ENCODE peak calls at places on chromosomes 6 and 20, in five cellular contexts. One of them, this sample, is unnamed.

GRCh38 chr6:100228437-100229424 is 234.7 kb upstream of the MCHR2 start:
- DNase-seq in stimulated activated CD4-positive, alpha-beta T cell treated with anti-CD3 and anti-CD28 coated beads, Interleukin-12 subunit alpha, Interleukin-12 subunit beta, amount 100 ng/mL, for 48 hours: peak; percentile 13
- DNase-seq in activated naive CD4-positive, alpha-beta T cell treated with Interleukin-2 at 50 U/mL for 16 hours: peak; percentile 50
- DNase-seq in bronchial epithelial cell: peak; percentile 62
- DNase-seq in kidney glomerular epithelial cell: peak; percentile 39
- DNase-seq in this sample: peak; percentile 78

GRCh38 chr20:34112600-34113061 is 588 bp upstream of the EIF2S2 start:
- DNase-seq in bronchial epithelial cell: peak; percentile 25
- DNase-seq in activated naive CD4-positive, alpha-beta T cell treated with Interleukin-2 at 50 U/mL for 16 hours: no peak
- DNase-seq in kidney glomerular epithelial cell: no peak
- DNase-seq in stimulated activated CD4-positive, alpha-beta T cell treated with anti-CD3 and anti-CD28 coated beads, Interleukin-12 subunit alpha, Interleukin-12 subunit beta, amount 100 ng/mL, for 48 hours: no peak
- DNase-seq in this sample: no peak

GRCh38 chr20:51042064-51042463 is 19.2 kb upstream of the KCNG1 start:
- DNase-seq in stimulated activated CD4-positive, alpha-beta T cell treated with anti-CD3 and anti-CD28 coated beads, Interleukin-12 subunit alpha, Interleukin-12 subunit beta, amount 100 ng/mL, for 48 hours: no peak
- DNase-seq in kidney glomerular epithelial cell: no peak
- DNase-seq in bronchial epithelial cell: peak; percentile 69
- DNase-seq in activated naive CD4-positive, alpha-beta T cell treated with Interleukin-2 at 50 U/mL for 16 hours: no peak
- DNase-seq in this sample: peak; percentile 72

GRCh38 chr6:133202610-133203343 is 38.4 kb upstream of the EYA4 start:
- DNase-seq in stimulated activated CD4-positive, alpha-beta T cell treated with anti-CD3 and anti-CD28 coated beads, Interleukin-12 subunit alpha, Interleukin-12 subunit beta, amount 100 ng/mL, for 48 hours: no peak
- DNase-seq in activated naive CD4-positive, alpha-beta T cell treated with Interleukin-2 at 50 U/mL for 16 hours: no peak
- DNase-seq in bronchial epithelial cell: peak; percentile 45
- DNase-seq in kidney glomerular epithelial cell: peak; percentile 16
- DNase-seq in this sample: no peak

GRCh38 chr20:47741669-47742345 is 43.5 kb downstream of the SULF2 start:
- DNase-seq in kidney glomerular epithelial cell: no peak
- DNase-seq in activated naive CD4-positive, alpha-beta T cell treated with Interleukin-2 at 50 U/mL for 16 hours: no peak
- DNase-seq in bronchial epithelial cell: no peak
- DNase-seq in stimulated activated CD4-positive, alpha-beta T cell treated with anti-CD3 and anti-CD28 coated beads, Interleukin-12 subunit alpha, Interleukin-12 subunit beta, amount 100 ng/mL, for 48 hours: no peak
- DNase-seq in this sample: no peak

GRCh38 chr6:158797331-158798202 is 21.6 kb downstream of the EZR start:
- DNase-seq in stimulated activated CD4-positive, alpha-beta T cell treated with anti-CD3 and anti-CD28 coated beads, Interleukin-12 subunit alpha, Interleukin-12 subunit beta, amount 100 ng/mL, for 48 hours: no peak
- DNase-seq in bronchial epithelial cell: peak; percentile 72
- DNase-seq in kidney glomerular epithelial cell: no peak
- DNase-seq in activated naive CD4-positive, alpha-beta T cell treated with Interleukin-2 at 50 U/mL for 16 hours: no peak
- DNase-seq in this sample: no peak

GRCh38 chr20:19692685-19693119 is 65.4 kb upstream of the RIN2 start:
- DNase-seq in stimulated activated CD4-positive, alpha-beta T cell treated with anti-CD3 and anti-CD28 coated beads, Interleukin-12 subunit alpha, Interleukin-12 subunit beta, amount 100 ng/mL, for 48 hours: peak; percentile 22
- DNase-seq in activated naive CD4-positive, alpha-beta T cell treated with Interleukin-2 at 50 U/mL for 16 hours: peak; percentile 53
- DNase-seq in kidney glomerular epithelial cell: peak; percentile 46
- DNase-seq in bronchial epithelial cell: peak; percentile 57
- DNase-seq in this sample: peak; percentile 82

GRCh38 chr6:145148392-145149175 is 586.7 kb downstream of the EPM2A start:
- DNase-seq in activated naive CD4-positive, alpha-beta T cell treated with Interleukin-2 at 50 U/mL for 16 hours: no peak
- DNase-seq in stimulated activated CD4-positive, alpha-beta T cell treated with anti-CD3 and anti-CD28 coated beads, Interleukin-12 subunit alpha, Interleukin-12 subunit beta, amount 100 ng/mL, for 48 hours: no peak
- DNase-seq in bronchial epithelial cell: peak; percentile 92
- DNase-seq in kidney glomerular epithelial cell: peak; percentile 5
- DNase-seq in this sample: peak; percentile 91

GRCh38 chr6:39092124-39092523 is 22.9 kb downstream of the SAYSD1 start:
- DNase-seq in stimulated activated CD4-positive, alpha-beta T cell treated with anti-CD3 and anti-CD28 coated beads, Interleukin-12 subunit alpha, Interleukin-12 subunit beta, amount 100 ng/mL, for 48 hours: no peak
- DNase-seq in kidney glomerular epithelial cell: no peak
- DNase-seq in bronchial epithelial cell: no peak
- DNase-seq in activated naive CD4-positive, alpha-beta T cell treated with Interleukin-2 at 50 U/mL for 16 hours: no peak
- DNase-seq in this sample: peak; percentile 16

GRCh38 chr6:170265655-170266054 is 25.2 kb downstream of the DLL1 start:
- DNase-seq in bronchial epithelial cell: no peak
- DNase-seq in kidney glomerular epithelial cell: no peak
- DNase-seq in stimulated activated CD4-positive, alpha-beta T cell treated with anti-CD3 and anti-CD28 coated beads, Interleukin-12 subunit alpha, Interleukin-12 subunit beta, amount 100 ng/mL, for 48 hours: no peak
- DNase-seq in activated naive CD4-positive, alpha-beta T cell treated with Interleukin-2 at 50 U/mL for 16 hours: no peak
- DNase-seq in this sample: peak; percentile 7

GRCh38 chr6:80003841-80004198 is 629 bp upstream of the TTK start:
- DNase-seq in activated naive CD4-positive, alpha-beta T cell treated with Interleukin-2 at 50 U/mL for 16 hours: peak; percentile 35
- DNase-seq in stimulated activated CD4-positive, alpha-beta T cell treated with anti-CD3 and anti-CD28 coated beads, Interleukin-12 subunit alpha, Interleukin-12 subunit beta, amount 100 ng/mL, for 48 hours: no peak
- DNase-seq in kidney glomerular epithelial cell: no peak
- DNase-seq in bronchial epithelial cell: no peak
- DNase-seq in this sample: no peak

GRCh38 chr6:155890409-155890808 is 434.8 kb upstream of the NOX3 start:
- DNase-seq in stimulated activated CD4-positive, alpha-beta T cell treated with anti-CD3 and anti-CD28 coated beads, Interleukin-12 subunit alpha, Interleukin-12 subunit beta, amount 100 ng/mL, for 48 hours: no peak
- DNase-seq in bronchial epithelial cell: no peak
- DNase-seq in activated naive CD4-positive, alpha-beta T cell treated with Interleukin-2 at 50 U/mL for 16 hours: no peak
- DNase-seq in kidney glomerular epithelial cell: no peak
- DNase-seq in this sample: peak; percentile 20

GRCh38 chr6:7631466-7631865 is 41.5 kb downstream of the SNRNP48 start:
- DNase-seq in activated naive CD4-positive, alpha-beta T cell treated with Interleukin-2 at 50 U/mL for 16 hours: no peak
- DNase-seq in stimulated activated CD4-positive, alpha-beta T cell treated with anti-CD3 and anti-CD28 coated beads, Interleukin-12 subunit alpha, Interleukin-12 subunit beta, amount 100 ng/mL, for 48 hours: no peak
- DNase-seq in bronchial epithelial cell: no peak
- DNase-seq in kidney glomerular epithelial cell: no peak
- DNase-seq in this sample: no peak

GRCh38 chr6:89299451-89299850 is 15.6 kb downstream of the GABRR2 start:
- DNase-seq in bronchial epithelial cell: peak; percentile 9
- DNase-seq in kidney glomerular epithelial cell: no peak
- DNase-seq in activated naive CD4-positive, alpha-beta T cell treated with Interleukin-2 at 50 U/mL for 16 hours: no peak
- DNase-seq in stimulated activated CD4-positive, alpha-beta T cell treated with anti-CD3 and anti-CD28 coated beads, Interleukin-12 subunit alpha, Interleukin-12 subunit beta, amount 100 ng/mL, for 48 hours: no peak
- DNase-seq in this sample: peak; percentile 45

GRCh38 chr6:78867020-78867369 is 356 bp upstream of the IRAK1BP1 start:
- DNase-seq in bronchial epithelial cell: no peak
- DNase-seq in activated naive CD4-positive, alpha-beta T cell treated with Interleukin-2 at 50 U/mL for 16 hours: no peak
- DNase-seq in kidney glomerular epithelial cell: no peak
- DNase-seq in stimulated activated CD4-positive, alpha-beta T cell treated with anti-CD3 and anti-CD28 coated beads, Interleukin-12 subunit alpha, Interleukin-12 subunit beta, amount 100 ng/mL, for 48 hours: no peak
- DNase-seq in this sample: no peak

GRCh38 chr20:39090881-39091280 is 128.7 kb downstream of the DHX35 start:
- DNase-seq in bronchial epithelial cell: no peak
- DNase-seq in kidney glomerular epithelial cell: no peak
- DNase-seq in stimulated activated CD4-positive, alpha-beta T cell treated with anti-CD3 and anti-CD28 coated beads, Interleukin-12 subunit alpha, Interleukin-12 subunit beta, amount 100 ng/mL, for 48 hours: no peak
- DNase-seq in activated naive CD4-positive, alpha-beta T cell treated with Interleukin-2 at 50 U/mL for 16 hours: no peak
- DNase-seq in this sample: no peak

GRCh38 chr6:85408039-85408438 is 41.8 kb upstream of the NT5E start:
- DNase-seq in kidney glomerular epithelial cell: no peak
- DNase-seq in stimulated activated CD4-positive, alpha-beta T cell treated with anti-CD3 and anti-CD28 coated beads, Interleukin-12 subunit alpha, Interleukin-12 subunit beta, amount 100 ng/mL, for 48 hours: no peak
- DNase-seq in activated naive CD4-positive, alpha-beta T cell treated with Interleukin-2 at 50 U/mL for 16 hours: no peak
- DNase-seq in bronchial epithelial cell: no peak
- DNase-seq in this sample: no peak

GRCh38 chr20:51121272-51121671 is 98.4 kb upstream of the KCNG1 start:
- DNase-seq in bronchial epithelial cell: no peak
- DNase-seq in activated naive CD4-positive, alpha-beta T cell treated with Interleukin-2 at 50 U/mL for 16 hours: no peak
- DNase-seq in kidney glomerular epithelial cell: no peak
- DNase-seq in stimulated activated CD4-positive, alpha-beta T cell treated with anti-CD3 and anti-CD28 coated beads, Interleukin-12 subunit alpha, Interleukin-12 subunit beta, amount 100 ng/mL, for 48 hours: no peak
- DNase-seq in this sample: no peak

GRCh38 chr20:43736588-43737091 is 9.8 kb upstream of the GTSF1L start:
- DNase-seq in stimulated activated CD4-positive, alpha-beta T cell treated with anti-CD3 and anti-CD28 coated beads, Interleukin-12 subunit alpha, Interleukin-12 subunit beta, amount 100 ng/mL, for 48 hours: peak; percentile 51
- DNase-seq in kidney glomerular epithelial cell: no peak
- DNase-seq in bronchial epithelial cell: no peak
- DNase-seq in activated naive CD4-positive, alpha-beta T cell treated with Interleukin-2 at 50 U/mL for 16 hours: peak; percentile 10
- DNase-seq in this sample: no peak

GRCh38 chr20:32702706-32703425 is 29.1 kb upstream of the C20orf203 start:
- DNase-seq in activated naive CD4-positive, alpha-beta T cell treated with Interleukin-2 at 50 U/mL for 16 hours: no peak
- DNase-seq in kidney glomerular epithelial cell: no peak
- DNase-seq in stimulated activated CD4-positive, alpha-beta T cell treated with anti-CD3 and anti-CD28 coated beads, Interleukin-12 subunit alpha, Interleukin-12 subunit beta, amount 100 ng/mL, for 48 hours: no peak
- DNase-seq in bronchial epithelial cell: no peak
- DNase-seq in this sample: no peak